ENCODE peak calls at places on chromosome 16, in nine cellular contexts. One of them, this sample, is unnamed.

GRCh38 chr16:85868495-85868894 is 30.5 kb upstream of the IRF8 start:
- DNase-seq in cardiac muscle cell: no peak
- DNase-seq in keratinocyte: no peak
- DNase-seq in brain microvascular endothelial cell: no peak
- DNase-seq in tibial nerve: no peak
- DNase-seq in breast epithelium: no peak
- DNase-seq in dorsolateral prefrontal cortex: no peak
- DNase-seq in CD4-positive, CD25-positive, alpha-beta regulatory T cell: no peak
- DNase-seq in Panc1: no peak
- DNase-seq in this sample: no peak

GRCh38 chr16:74769791-74770190 is 4.8 kb downstream of the FA2H start:
- DNase-seq in cardiac muscle cell: no peak
- DNase-seq in keratinocyte: no peak
- DNase-seq in brain microvascular endothelial cell: no peak
- DNase-seq in tibial nerve: no peak
- DNase-seq in breast epithelium: no peak
- DNase-seq in dorsolateral prefrontal cortex: no peak
- DNase-seq in CD4-positive, CD25-positive, alpha-beta regulatory T cell: no peak
- DNase-seq in Panc1: no peak
- DNase-seq in this sample: no peak

GRCh38 chr16:6611535-6611934 is 721.1 kb upstream of the RBFOX1 start:
- DNase-seq in cardiac muscle cell: no peak
- DNase-seq in keratinocyte: no peak
- DNase-seq in brain microvascular endothelial cell: no peak
- DNase-seq in tibial nerve: no peak
- DNase-seq in breast epithelium: no peak
- DNase-seq in dorsolateral prefrontal cortex: no peak
- DNase-seq in CD4-positive, CD25-positive, alpha-beta regulatory T cell: no peak
- DNase-seq in Panc1: no peak
- DNase-seq in this sample: no peak

GRCh38 chr16:54286330-54287017 is at the start of gene IRX3:
- DNase-seq in cardiac muscle cell: peak; percentile 91
- DNase-seq in keratinocyte: peak; percentile 46
- DNase-seq in brain microvascular endothelial cell: peak; percentile 63
- DNase-seq in tibial nerve: peak; percentile 24
- DNase-seq in breast epithelium: peak; percentile 95
- DNase-seq in dorsolateral prefrontal cortex: no peak
- DNase-seq in CD4-positive, CD25-positive, alpha-beta regulatory T cell: no peak
- DNase-seq in Panc1: peak; percentile 45
- DNase-seq in this sample: no peak

GRCh38 chr16:49019826-49020401 is 261.7 kb downstream of the CBLN1 start:
- DNase-seq in cardiac muscle cell: no peak
- DNase-seq in keratinocyte: no peak
- DNase-seq in brain microvascular endothelial cell: no peak
- DNase-seq in tibial nerve: no peak
- DNase-seq in breast epithelium: no peak
- DNase-seq in dorsolateral prefrontal cortex: peak; percentile 59
- DNase-seq in CD4-positive, CD25-positive, alpha-beta regulatory T cell: no peak
- DNase-seq in Panc1: no peak
- DNase-seq in this sample: no peak

GRCh38 chr16:85924675-85925074 is 25.7 kb downstream of the IRF8 start:
- DNase-seq in cardiac muscle cell: peak; percentile 35
- DNase-seq in keratinocyte: peak; percentile 4
- DNase-seq in brain microvascular endothelial cell: no peak
- DNase-seq in tibial nerve: no peak
- DNase-seq in breast epithelium: no peak
- DNase-seq in dorsolateral prefrontal cortex: no peak
- DNase-seq in CD4-positive, CD25-positive, alpha-beta regulatory T cell: no peak
- DNase-seq in Panc1: no peak
- DNase-seq in this sample: no peak

GRCh38 chr16:70737377-70738082 is 51.7 kb upstream of the MTSS2 start:
- DNase-seq in cardiac muscle cell: peak; percentile 92
- DNase-seq in keratinocyte: no peak
- DNase-seq in brain microvascular endothelial cell: peak; percentile 80
- DNase-seq in tibial nerve: peak; percentile 64
- DNase-seq in breast epithelium: peak; percentile 91
- DNase-seq in dorsolateral prefrontal cortex: peak; percentile 51
- DNase-seq in CD4-positive, CD25-positive, alpha-beta regulatory T cell: peak; percentile 94
- DNase-seq in Panc1: no peak
- DNase-seq in this sample: peak; percentile 63

GRCh38 chr16:24609740-24610420 is 70.5 kb downstream of the RBBP6 start:
- DNase-seq in cardiac muscle cell: peak; percentile 81
- DNase-seq in keratinocyte: no peak
- DNase-seq in brain microvascular endothelial cell: peak; percentile 38
- DNase-seq in tibial nerve: peak; percentile 57
- DNase-seq in breast epithelium: peak; percentile 25
- DNase-seq in dorsolateral prefrontal cortex: peak; percentile 76
- DNase-seq in CD4-positive, CD25-positive, alpha-beta regulatory T cell: no peak
- DNase-seq in Panc1: no peak
- DNase-seq in this sample: no peak

GRCh38 chr16:52861614-52862022 is 191.1 kb downstream of the CHD9NB start:
- DNase-seq in cardiac muscle cell: peak; percentile 19
- DNase-seq in keratinocyte: no peak
- DNase-seq in brain microvascular endothelial cell: peak; percentile 6
- DNase-seq in tibial nerve: no peak
- DNase-seq in breast epithelium: no peak
- DNase-seq in dorsolateral prefrontal cortex: no peak
- DNase-seq in CD4-positive, CD25-positive, alpha-beta regulatory T cell: no peak
- DNase-seq in Panc1: no peak
- DNase-seq in this sample: no peak

GRCh38 chr16:57187508-57187854 is 1.4 kb downstream of the RSPRY1 start:
- DNase-seq in cardiac muscle cell: peak; percentile 22
- DNase-seq in keratinocyte: no peak
- DNase-seq in brain microvascular endothelial cell: no peak
- DNase-seq in tibial nerve: no peak
- DNase-seq in breast epithelium: no peak
- DNase-seq in dorsolateral prefrontal cortex: no peak
- DNase-seq in CD4-positive, CD25-positive, alpha-beta regulatory T cell: peak; percentile 49
- DNase-seq in Panc1: no peak
- DNase-seq in this sample: peak; percentile 24

GRCh38 chr16:57185446-57185944 is 344 bp downstream of the PSME3IP1 start:
- DNase-seq in cardiac muscle cell: peak; percentile 68
- DNase-seq in keratinocyte: no peak
- DNase-seq in brain microvascular endothelial cell: peak; percentile 47
- DNase-seq in tibial nerve: peak; percentile 64
- DNase-seq in breast epithelium: peak; percentile 54
- DNase-seq in dorsolateral prefrontal cortex: peak; percentile 35
- DNase-seq in CD4-positive, CD25-positive, alpha-beta regulatory T cell: no peak
- DNase-seq in Panc1: no peak
- DNase-seq in this sample: no peak

GRCh38 chr16:57188711-57189002 is 2.5 kb downstream of the RSPRY1 start:
- DNase-seq in cardiac muscle cell: no peak
- DNase-seq in keratinocyte: no peak
- DNase-seq in brain microvascular endothelial cell: no peak
- DNase-seq in tibial nerve: no peak
- DNase-seq in breast epithelium: no peak
- DNase-seq in dorsolateral prefrontal cortex: no peak
- DNase-seq in CD4-positive, CD25-positive, alpha-beta regulatory T cell: no peak
- DNase-seq in Panc1: no peak
- DNase-seq in this sample: no peak

GRCh38 chr16:57185945-57186629 is at the start of the genes PSME3IP1 and RSPRY1:
- DNase-seq in cardiac muscle cell: peak; percentile 100
- DNase-seq in keratinocyte: peak; percentile 98
- DNase-seq in brain microvascular endothelial cell: peak; percentile 99
- DNase-seq in tibial nerve: peak; percentile 99
- DNase-seq in breast epithelium: peak; percentile 99
- DNase-seq in dorsolateral prefrontal cortex: peak; percentile 99
- DNase-seq in CD4-positive, CD25-positive, alpha-beta regulatory T cell: peak; percentile 100
- DNase-seq in Panc1: peak; percentile 97
- DNase-seq in this sample: peak; percentile 100

DNA sequence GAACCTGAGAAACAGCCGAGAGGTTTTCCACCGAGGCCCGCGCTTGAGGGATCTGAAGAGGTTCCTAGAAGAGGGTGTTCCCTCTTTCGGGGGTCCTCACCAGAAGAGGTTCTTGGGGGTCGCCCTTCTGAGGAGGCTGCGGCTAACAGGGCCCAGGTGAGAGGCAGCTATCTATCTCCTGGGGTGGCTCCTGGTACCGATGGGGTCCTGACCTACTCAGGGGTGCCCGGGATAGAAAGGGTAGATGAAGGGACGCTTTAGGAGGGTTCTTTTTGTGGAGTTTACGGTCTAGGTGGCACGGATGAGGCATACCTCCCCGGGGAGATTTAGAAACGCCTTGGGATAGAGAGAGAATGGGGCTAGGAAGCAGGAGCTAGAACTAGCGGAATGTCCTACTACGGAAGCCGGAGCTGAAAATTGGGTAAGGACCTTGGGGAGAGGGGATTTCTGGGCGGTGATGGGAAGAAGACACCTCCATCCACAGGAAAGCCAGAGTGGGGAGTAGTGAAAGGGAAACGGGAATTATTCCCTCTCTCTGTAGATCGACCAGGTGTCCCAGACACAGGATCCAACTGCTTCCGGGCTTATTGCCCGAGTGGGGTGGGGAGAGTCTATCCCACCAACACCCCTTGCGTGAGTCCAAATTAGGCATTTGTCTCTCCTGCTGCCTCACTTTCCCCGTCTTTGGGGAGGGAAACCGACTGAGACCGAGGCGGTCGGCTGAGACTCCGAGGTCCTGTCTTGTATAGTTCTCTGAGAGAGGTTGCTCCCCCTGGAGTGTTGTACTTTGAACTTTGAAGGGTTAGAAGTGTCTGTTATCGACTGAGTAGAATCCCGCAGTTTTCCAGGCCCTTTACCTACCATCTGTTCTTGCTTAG is 740 bp downstream of the RSPRY1 start:
- DNase-seq in cardiac muscle cell: peak; percentile 27
- DNase-seq in keratinocyte: no peak
- DNase-seq in brain microvascular endothelial cell: peak; percentile 6
- DNase-seq in tibial nerve: no peak
- DNase-seq in breast epithelium: no peak
- DNase-seq in dorsolateral prefrontal cortex: no peak
- DNase-seq in CD4-positive, CD25-positive, alpha-beta regulatory T cell: no peak
- DNase-seq in Panc1: no peak
- DNase-seq in this sample: peak; percentile 7
- H3K27ac ChIP-seq in cardiac muscle cell: peak overlapping the region; percentile 89
- H3K27ac ChIP-seq in keratinocyte: peak overlapping the region; percentile 88
- H3K27ac ChIP-seq in brain microvascular endothelial cell: peak overlapping the region; percentile 87
- H3K27ac ChIP-seq in tibial nerve: peak overlapping the region; percentile 98
- H3K27ac ChIP-seq in breast epithelium: peak overlapping the region; percentile 95
- H3K27ac ChIP-seq in dorsolateral prefrontal cortex: peak overlapping the region; percentile 87
- H3K27ac ChIP-seq in CD4-positive, CD25-positive, alpha-beta regulatory T cell: peak overlapping the region; percentile 94
- H3K27ac ChIP-seq in Panc1: peak overlapping the region; percentile 92
- H3K27ac ChIP-seq in this sample: peak overlapping the region; percentile 87

GRCh38 chr16:31183432-31184428 is 3.8 kb downstream of the FUS start:
- DNase-seq in cardiac muscle cell: no peak
- DNase-seq in keratinocyte: no peak
- DNase-seq in brain microvascular endothelial cell: no peak
- DNase-seq in tibial nerve: no peak
- DNase-seq in breast epithelium: no peak
- DNase-seq in dorsolateral prefrontal cortex: no peak
- DNase-seq in CD4-positive, CD25-positive, alpha-beta regulatory T cell: no peak
- DNase-seq in Panc1: no peak
- DNase-seq in this sample: no peak

GRCh38 chr16:31179747-31180458 is at the start of gene FUS:
- DNase-seq in cardiac muscle cell: peak; percentile 93
- DNase-seq in keratinocyte: peak; percentile 79
- DNase-seq in brain microvascular endothelial cell: peak; percentile 56
- DNase-seq in tibial nerve: peak; percentile 91
- DNase-seq in breast epithelium: peak; percentile 88
- DNase-seq in dorsolateral prefrontal cortex: peak; percentile 92
- DNase-seq in CD4-positive, CD25-positive, alpha-beta regulatory T cell: peak; percentile 94
- DNase-seq in Panc1: peak; percentile 67
- DNase-seq in this sample: peak; percentile 89

GRCh38 chr16:31181102-31181830 is 1.3 kb downstream of the FUS start:
- DNase-seq in cardiac muscle cell: peak; percentile 53
- DNase-seq in keratinocyte: no peak
- DNase-seq in brain microvascular endothelial cell: no peak
- DNase-seq in tibial nerve: no peak
- DNase-seq in breast epithelium: peak; percentile 22
- DNase-seq in dorsolateral prefrontal cortex: no peak
- DNase-seq in CD4-positive, CD25-positive, alpha-beta regulatory T cell: peak; percentile 50
- DNase-seq in Panc1: no peak
- DNase-seq in this sample: no peak

GRCh38 chr16:31184888-31185287 is 4.9 kb downstream of the FUS start:
- DNase-seq in cardiac muscle cell: no peak
- DNase-seq in keratinocyte: no peak
- DNase-seq in brain microvascular endothelial cell: no peak
- DNase-seq in tibial nerve: no peak
- DNase-seq in breast epithelium: no peak
- DNase-seq in dorsolateral prefrontal cortex: no peak
- DNase-seq in CD4-positive, CD25-positive, alpha-beta regulatory T cell: no peak
- DNase-seq in Panc1: no peak
- DNase-seq in this sample: no peak

DNA sequence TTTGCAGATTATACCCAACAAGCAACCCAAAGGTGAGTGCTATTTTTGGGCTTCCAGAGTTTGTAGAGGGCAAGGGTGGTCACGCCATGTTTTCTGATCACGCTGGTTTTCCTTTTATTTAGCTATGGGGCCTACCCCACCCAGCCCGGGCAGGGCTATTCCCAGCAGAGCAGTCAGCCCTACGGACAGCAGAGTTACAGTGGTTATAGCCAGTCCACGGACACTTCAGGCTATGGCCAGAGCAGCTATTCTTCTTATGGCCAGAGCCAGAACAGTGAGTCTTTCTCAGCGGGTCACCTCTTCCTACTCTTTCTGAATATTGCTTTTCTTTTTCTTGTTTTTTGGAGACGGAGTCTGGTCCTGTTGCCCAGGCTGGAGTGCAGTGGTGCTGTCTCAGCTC is 2.5 kb downstream of the FUS start:
- DNase-seq in cardiac muscle cell: no peak
- DNase-seq in keratinocyte: no peak
- DNase-seq in brain microvascular endothelial cell: no peak
- DNase-seq in tibial nerve: no peak
- DNase-seq in breast epithelium: no peak
- DNase-seq in dorsolateral prefrontal cortex: no peak
- DNase-seq in CD4-positive, CD25-positive, alpha-beta regulatory T cell: no peak
- DNase-seq in Panc1: no peak
- DNase-seq in this sample: no peak
- H3K27ac ChIP-seq in cardiac muscle cell: no peak overlapping the region
- H3K27ac ChIP-seq in keratinocyte: no peak overlapping the region
- H3K27ac ChIP-seq in brain microvascular endothelial cell: no peak overlapping the region
- H3K27ac ChIP-seq in tibial nerve: peak overlapping the region; percentile 98
- H3K27ac ChIP-seq in breast epithelium: no peak overlapping the region
- H3K27ac ChIP-seq in dorsolateral prefrontal cortex: no peak overlapping the region
- H3K27ac ChIP-seq in CD4-positive, CD25-positive, alpha-beta regulatory T cell: no peak overlapping the region
- H3K27ac ChIP-seq in Panc1: peak overlapping the region; percentile 20
- H3K27ac ChIP-seq in this sample: peak overlapping the region; percentile 89

GRCh38 chr16:21563676-21564075 is 35.7 kb upstream of the METTL9 start:
- DNase-seq in cardiac muscle cell: no peak
- DNase-seq in keratinocyte: no peak
- DNase-seq in brain microvascular endothelial cell: no peak
- DNase-seq in tibial nerve: no peak
- DNase-seq in breast epithelium: no peak
- DNase-seq in dorsolateral prefrontal cortex: no peak
- DNase-seq in CD4-positive, CD25-positive, alpha-beta regulatory T cell: no peak
- DNase-seq in Panc1: no peak
- DNase-seq in this sample: no peak
- H3K27ac ChIP-seq in cardiac muscle cell: no peak overlapping the region
- H3K27ac ChIP-seq in keratinocyte: no peak overlapping the region
- H3K27ac ChIP-seq in brain microvascular endothelial cell: no peak overlapping the region
- H3K27ac ChIP-seq in tibial nerve: no peak overlapping the region
- H3K27ac ChIP-seq in breast epithelium: no peak overlapping the region
- H3K27ac ChIP-seq in dorsolateral prefrontal cortex: no peak overlapping the region
- H3K27ac ChIP-seq in CD4-positive, CD25-positive, alpha-beta regulatory T cell: no peak overlapping the region
- H3K27ac ChIP-seq in Panc1: no peak overlapping the region
- H3K27ac ChIP-seq in this sample: no peak overlapping the region

DNA sequence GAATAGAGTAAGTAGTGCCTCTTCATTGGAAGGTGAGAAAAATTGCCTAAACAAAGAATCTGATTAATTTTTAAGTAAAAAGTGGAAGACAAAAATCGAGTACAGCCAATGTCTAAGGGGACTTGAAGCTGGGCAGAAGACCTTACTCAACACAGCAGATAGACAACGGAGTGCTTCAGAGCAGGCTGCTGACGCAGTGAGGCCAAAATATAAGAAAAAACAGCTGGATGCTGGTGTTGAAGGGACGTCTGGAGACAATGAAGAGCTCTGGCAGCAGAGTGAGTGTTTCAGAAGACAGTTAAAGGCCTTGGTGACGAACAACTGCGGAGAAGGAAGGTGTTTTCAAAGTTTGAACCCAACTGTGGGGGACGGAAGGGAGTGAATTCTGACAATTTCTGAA is 169.8 kb downstream of the MRTFB start:
- DNase-seq in cardiac muscle cell: no peak
- DNase-seq in keratinocyte: no peak
- DNase-seq in brain microvascular endothelial cell: no peak
- DNase-seq in tibial nerve: no peak
- DNase-seq in breast epithelium: no peak
- DNase-seq in dorsolateral prefrontal cortex: no peak
- DNase-seq in CD4-positive, CD25-positive, alpha-beta regulatory T cell: no peak
- DNase-seq in Panc1: no peak
- DNase-seq in this sample: no peak
- H3K27ac ChIP-seq in cardiac muscle cell: peak overlapping the region; percentile 77
- H3K27ac ChIP-seq in keratinocyte: no peak overlapping the region
- H3K27ac ChIP-seq in brain microvascular endothelial cell: no peak overlapping the region
- H3K27ac ChIP-seq in tibial nerve: no peak overlapping the region
- H3K27ac ChIP-seq in breast epithelium: peak overlapping the region; percentile 2
- H3K27ac ChIP-seq in dorsolateral prefrontal cortex: no peak overlapping the region
- H3K27ac ChIP-seq in CD4-positive, CD25-positive, alpha-beta regulatory T cell: no peak overlapping the region
- H3K27ac ChIP-seq in Panc1: no peak overlapping the region
- H3K27ac ChIP-seq in this sample: no peak overlapping the region